ENCODE peak calls at places on chromosome 1, in four cellular contexts. One of them, this sample, is unnamed. For H3K9me3, the result is how much of the 10 kb centered on the place peaks cover.

GRCh38 chr1:225483818-225484656 is 56.2 kb upstream of the LBR start:
- DNase-seq in IMR-90: no peak
- DNase-seq in A549: no peak
- DNase-seq in right lobe of liver: no peak
- DNase-seq in this sample: no peak

GRCh38 chr1:73674945-73675561 is 522.9 kb downstream of the LRRIQ3 start:
- DNase-seq in IMR-90: no peak
- DNase-seq in A549: no peak
- DNase-seq in right lobe of liver: no peak
- DNase-seq in this sample: no peak

GRCh38 chr1:8456306-8456912 is 138.5 kb downstream of the SLC45A1 start:
- DNase-seq in IMR-90: peak
- DNase-seq in A549: no peak
- DNase-seq in right lobe of liver: no peak
- DNase-seq in this sample: no peak

GRCh38 chr1:237393632-237394031 is 351.6 kb downstream of the RYR2 start:
- DNase-seq in IMR-90: no peak
- DNase-seq in A549: no peak
- DNase-seq in right lobe of liver: no peak
- DNase-seq in this sample: no peak

GRCh38 chr1:157868664-157869063 is 27.1 kb upstream of the CD5L start:
- DNase-seq in IMR-90: no peak
- DNase-seq in A549: no peak
- DNase-seq in right lobe of liver: no peak
- DNase-seq in this sample: no peak

GRCh38 chr1:211741799-211742198 is 66.4 kb upstream of the NEK2 start:
- DNase-seq in IMR-90: no peak
- DNase-seq in A549: no peak
- DNase-seq in right lobe of liver: no peak
- DNase-seq in this sample: no peak

GRCh38 chr1:225454733-225455132 is 26.9 kb upstream of the LBR start:
- DNase-seq in IMR-90: peak
- DNase-seq in A549: peak
- DNase-seq in right lobe of liver: no peak
- DNase-seq in this sample: no peak

GRCh38 chr1:246152986-246153431 is 354.1 kb downstream of the SMYD3 start:
- DNase-seq in IMR-90: no peak
- DNase-seq in A549: no peak
- DNase-seq in right lobe of liver: no peak
- DNase-seq in this sample: no peak

GRCh38 chr1:19688041-19688842 is 23.6 kb downstream of the HTR6 start:
- DNase-seq in IMR-90: no peak
- DNase-seq in A549: no peak
- DNase-seq in right lobe of liver: no peak
- DNase-seq in this sample: no peak

GRCh38 chr1:89311757-89312156 is 39.1 kb upstream of the GBP5 start:
- DNase-seq in IMR-90: no peak
- DNase-seq in A549: no peak
- DNase-seq in right lobe of liver: no peak
- DNase-seq in this sample: no peak

GRCh38 chr1:150049926-150050325 is 17.6 kb upstream of the VPS45 start:
- DNase-seq in IMR-90: no peak
- DNase-seq in A549: no peak
- DNase-seq in right lobe of liver: no peak
- DNase-seq in this sample: no peak

GRCh38 chr1:91718368-91718767 is 167.6 kb downstream of the TGFBR3 start:
- DNase-seq in IMR-90: no peak
- DNase-seq in A549: no peak
- DNase-seq in right lobe of liver: no peak
- DNase-seq in this sample: no peak

GRCh38 chr1:45373573-45373972 is 33.3 kb upstream of the MUTYH start:
- DNase-seq in IMR-90: no peak
- DNase-seq in A549: no peak
- DNase-seq in right lobe of liver: no peak
- DNase-seq in this sample: no peak

GRCh38 chr1:59564192-59564891 is 250.4 kb upstream of the HOOK1 start:
- DNase-seq in IMR-90: no peak
- DNase-seq in A549: no peak
- DNase-seq in right lobe of liver: no peak
- DNase-seq in this sample: no peak

GRCh38 chr1:9687876-9688582 is 36.5 kb downstream of the PIK3CD start:
- DNase-seq in IMR-90: peak
- DNase-seq in A549: no peak
- DNase-seq in right lobe of liver: no peak
- DNase-seq in this sample: no peak

GRCh38 chr1:51301152-51301843 is 29.1 kb downstream of the TTC39A start:
- DNase-seq in IMR-90: no peak
- DNase-seq in A549: no peak
- DNase-seq in right lobe of liver: no peak
- DNase-seq in this sample: no peak

GRCh38 chr1:40770296-40771070 is 13.1 kb upstream of the KCNQ4 start:
- DNase-seq in IMR-90: no peak
- DNase-seq in A549: no peak
- DNase-seq in right lobe of liver: no peak
- DNase-seq in this sample: peak

GRCh38 chr1:2941907-2942306 is 79.4 kb upstream of the ACTRT2 start:
- DNase-seq in IMR-90: no peak
- DNase-seq in A549: no peak
- DNase-seq in right lobe of liver: no peak
- DNase-seq in this sample: no peak

GRCh38 chr1:2939041-2939552 is 82.2 kb upstream of the ACTRT2 start:
- DNase-seq in IMR-90: no peak
- DNase-seq in A549: no peak
- DNase-seq in right lobe of liver: no peak
- DNase-seq in this sample: no peak

GRCh38 chr1:2941040-2941439 is 80.2 kb upstream of the ACTRT2 start:
- DNase-seq in IMR-90: no peak
- DNase-seq in A549: no peak
- DNase-seq in right lobe of liver: no peak
- DNase-seq in this sample: no peak

GRCh38 chr1:2942410-2942809 is 78.9 kb upstream of the ACTRT2 start:
- DNase-seq in IMR-90: no peak
- DNase-seq in A549: no peak
- DNase-seq in right lobe of liver: no peak
- DNase-seq in this sample: no peak

GRCh38 chr1:2940178-2940577 is 81.1 kb upstream of the ACTRT2 start:
- DNase-seq in IMR-90: no peak
- DNase-seq in A549: no peak
- DNase-seq in right lobe of liver: no peak
- DNase-seq in this sample: no peak
- H3K9me3 ChIP-seq in IMR-90: half or more
- H3K9me3 ChIP-seq in A549: under half
- H3K9me3 ChIP-seq in right lobe of liver: under half
- H3K9me3 ChIP-seq in this sample: under half

DNA sequence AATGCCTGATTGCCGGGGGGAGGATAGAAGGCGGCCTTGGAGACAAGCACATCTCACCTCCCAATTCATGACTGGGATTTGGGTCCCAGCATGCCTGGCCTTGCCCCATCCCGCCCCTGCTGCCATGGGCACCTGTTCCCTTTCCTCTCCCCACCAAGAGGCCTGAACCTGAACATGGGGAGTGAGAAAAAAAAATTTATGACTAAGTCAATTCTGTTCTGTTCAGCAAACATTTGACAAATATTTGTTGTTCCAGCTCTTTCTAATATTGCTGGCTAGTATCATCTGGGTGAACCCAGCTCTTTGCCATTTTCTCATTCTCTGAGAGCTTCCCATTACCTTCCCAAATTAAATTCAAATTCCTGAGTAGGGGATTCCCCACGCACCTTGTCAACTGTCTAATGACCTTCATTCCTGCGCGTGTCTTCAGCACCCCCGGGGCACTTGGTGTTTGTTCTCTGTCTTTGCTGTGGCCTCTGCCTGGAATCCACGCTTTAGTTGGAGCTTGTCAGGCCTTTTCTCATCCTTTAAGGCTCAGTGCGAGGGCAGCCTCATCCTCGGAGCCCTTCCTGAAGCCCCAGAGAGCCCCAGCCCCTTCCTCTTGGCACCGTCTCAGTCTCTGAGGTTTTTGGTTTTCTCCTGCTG is 42.7 kb downstream of the ARHGEF10L start:
- DNase-seq in IMR-90: no peak
- DNase-seq in A549: no peak
- DNase-seq in right lobe of liver: no peak
- DNase-seq in this sample: no peak
- H3K27ac ChIP-seq in IMR-90: no peak
- H3K27ac ChIP-seq in A549: peak
- H3K27ac ChIP-seq in right lobe of liver: peak
- H3K27ac ChIP-seq in this sample: peak

DNA sequence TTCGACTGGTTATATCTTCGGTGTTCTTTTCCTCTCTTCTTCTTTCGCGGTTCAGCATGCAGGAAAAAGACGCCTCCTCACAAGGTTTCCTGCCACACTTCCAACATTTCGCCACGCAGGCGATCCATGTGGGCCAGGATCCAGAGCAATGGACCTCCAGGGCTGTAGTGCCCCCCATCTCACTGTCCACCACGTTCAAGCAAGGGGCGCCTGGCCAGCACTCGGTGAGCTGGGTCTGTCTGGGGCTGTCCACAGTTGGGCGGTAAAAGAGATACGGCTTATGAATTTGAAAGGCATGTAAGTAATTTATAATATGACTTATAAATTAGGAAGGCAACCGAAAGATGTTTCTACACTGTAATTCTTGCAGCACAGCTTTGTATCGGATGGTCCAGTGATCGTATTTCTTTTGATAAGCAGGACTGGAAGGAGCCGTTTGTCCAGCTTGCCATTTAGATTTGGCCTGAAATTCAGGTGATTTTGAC is 334 bp downstream of the CTH start:
- DNase-seq in IMR-90: peak
- DNase-seq in A549: no peak
- DNase-seq in right lobe of liver: no peak
- DNase-seq in this sample: no peak
- TF ChIP-seq POLR2A in IMR-90: no peak
- TF ChIP-seq POLR2A in A549: no peak
- TF ChIP-seq POLR2A in right lobe of liver: no peak
- TF ChIP-seq POLR2A in this sample: no peak

DNA sequence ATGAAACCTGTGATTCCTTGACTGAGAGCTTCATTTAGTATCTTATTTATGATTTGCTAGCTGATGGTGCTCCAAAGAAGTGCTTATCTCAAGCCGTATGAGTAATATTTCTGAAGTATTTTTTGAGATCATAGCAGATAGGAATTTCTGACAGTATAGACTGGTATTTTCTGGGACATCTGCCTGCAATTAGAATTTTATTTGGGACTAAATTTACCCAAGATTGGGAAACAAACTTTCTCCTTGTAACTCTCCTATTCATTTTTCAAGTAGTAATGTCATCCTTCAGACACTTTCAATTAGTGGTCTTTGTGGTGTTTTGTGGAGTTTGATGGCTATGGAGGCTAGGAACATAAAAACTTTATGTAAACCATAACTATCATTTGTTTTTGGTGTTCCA is 597.2 kb upstream of the ZP4 start:
- DNase-seq in IMR-90: peak
- DNase-seq in A549: no peak
- DNase-seq in right lobe of liver: no peak
- DNase-seq in this sample: no peak
- H3K9me3 ChIP-seq in IMR-90: under half
- H3K9me3 ChIP-seq in A549: under half
- H3K9me3 ChIP-seq in right lobe of liver: under half
- H3K9me3 ChIP-seq in this sample: under half

This sample was measured in Peyer's patch.